ENCODE peak calls at places on chromosome X, in four cellular contexts. A is breast epithelium, C is choroid plexus epithelial cell, U is ascending aorta. D is an unnamed sample.

GRCh38 chrX:47169273-47169672 is 24.3 kb downstream of the RBM10 start:
- DNase-seq in A (no peak), C (no peak), U (no peak), D (no peak)

GRCh38 chrX:129772796-129773431 is 6.8 kb upstream of the SASH3 start:
- DNase-seq in A (no peak), C (no peak), U (peak; percentile 78), D (no peak)

GRCh38 chrX:151754042-151754419 is 19.5 kb downstream of the CNGA2 start:
- DNase-seq in A (no peak), C (peak; percentile 43), U (no peak), D (peak; percentile 67)

GRCh38 chrX:44828008-44828605 is 15.7 kb upstream of the DUSP21 start:
- DNase-seq in A (no peak), C (peak; percentile 67), U (no peak), D (peak; percentile 85)

GRCh38 chrX:153953342-153953830 is 8.9 kb upstream of the RENBP start:
- DNase-seq in A (peak; percentile 66), C (peak; percentile 62), U (peak; percentile 89), D (peak; percentile 44)

GRCh38 chrX:31123335-31123734 is 51.5 kb upstream of the FTHL17 start:
- DNase-seq in A (no peak), C (no peak), U (no peak), D (no peak)

GRCh38 chrX:85244411-85245210 is 820 bp downstream of the ZNF711 start:
- DNase-seq in A (no peak), C (peak; percentile 39), U (no peak), D (no peak)

GRCh38 chrX:9656277-9656676 is 109.4 kb downstream of the GPR143 start:
- DNase-seq in A (no peak), C (peak; percentile 76), U (no peak), D (no peak)

GRCh38 chrX:109684136-109684535 is 48.9 kb downstream of the ACSL4 start:
- DNase-seq in A (no peak), C (peak; percentile 37), U (no peak), D (peak; percentile 21)

GRCh38 chrX:42195506-42195905 is 272.2 kb upstream of the CASK start:
- DNase-seq in A (no peak), C (no peak), U (no peak), D (no peak)

DNA sequence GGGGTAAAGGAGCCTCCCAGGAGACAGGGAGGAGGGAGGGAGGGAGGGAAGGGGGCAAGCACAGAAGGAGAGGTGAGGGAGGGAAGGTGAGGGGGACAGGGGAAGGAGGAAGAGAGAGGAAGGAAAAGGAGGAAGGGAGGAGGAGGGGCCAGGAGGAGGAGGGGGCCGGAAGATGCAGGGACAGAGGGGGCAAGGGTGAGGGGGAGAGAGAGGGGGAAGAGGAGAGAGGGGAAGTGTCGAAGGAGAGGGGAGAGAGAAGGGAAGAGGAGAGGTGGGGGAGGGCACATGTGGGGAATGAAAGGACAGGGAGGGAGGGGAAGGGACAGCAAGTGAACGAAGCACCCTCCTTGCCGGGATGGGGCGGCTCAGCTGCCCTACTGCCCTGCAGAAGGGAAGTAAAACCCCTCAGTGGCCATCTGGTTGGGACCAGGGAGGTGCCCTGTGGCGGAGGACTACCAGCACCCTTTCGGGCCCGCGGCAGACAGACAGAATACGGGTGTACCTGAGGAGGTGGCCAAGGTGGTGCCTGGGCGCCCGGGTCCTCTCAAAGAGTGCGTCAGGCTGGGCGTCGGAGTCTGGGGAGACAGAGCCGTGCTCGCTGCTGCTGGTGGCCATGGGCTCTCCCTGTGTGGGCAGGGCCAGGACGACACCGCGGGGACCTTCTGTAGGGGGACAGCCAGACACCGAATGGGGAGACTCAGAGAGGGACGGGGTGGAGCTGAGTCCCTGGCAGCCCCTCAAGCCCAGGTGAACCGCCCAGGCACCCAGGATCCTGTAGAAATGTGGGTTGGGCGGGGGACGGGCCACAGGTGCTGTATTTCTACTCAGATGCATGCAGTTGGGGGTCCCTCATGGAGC is 29.5 kb downstream of the PDHA1 start:
- DNase-seq in A (no peak), C (no peak), U (no peak), D (no peak)
- H3K4me3 ChIP-seq in A (peak overlapping the region; percentile 29), C (peak overlapping the region; percentile 48), U (peak overlapping the region; percentile 60), D (no peak overlapping the region)

GRCh38 chrX:56994375-56995270 is 718 bp downstream of the SPIN3 start:
- DNase-seq in A (no peak), C (no peak), U (no peak), D (no peak)

GRCh38 chrX:56995271-56995994 is at the start of gene SPIN3:
- DNase-seq in A (peak; percentile 77), C (peak; percentile 72), U (peak; percentile 84), D (peak; percentile 65)
- TF ChIP-seq CTCF in A (no peak), C (no peak), U (no peak), D (no peak)

DNA sequence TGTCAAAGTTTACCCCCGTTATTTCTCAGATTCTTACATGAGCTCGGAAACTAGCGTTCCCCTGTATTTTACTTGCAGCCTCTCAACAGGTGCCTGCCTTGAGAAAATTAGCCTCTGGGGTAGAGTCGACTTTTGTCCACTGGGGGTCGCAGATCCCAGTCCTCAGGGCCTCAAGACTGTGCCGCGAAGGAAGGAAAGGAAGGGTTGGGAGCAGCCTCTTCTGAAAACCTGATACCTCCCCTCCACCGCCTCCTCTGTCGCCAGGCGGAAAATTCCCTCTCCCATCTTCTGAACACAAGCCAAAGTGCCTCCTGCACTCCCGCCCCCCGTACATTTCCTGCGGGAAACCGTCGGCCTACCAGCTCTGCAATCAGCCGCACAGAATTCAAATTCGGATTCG is 44.4 kb upstream of the TMSB15B start:
- DNase-seq in A (no peak), C (peak; percentile 72), U (peak; percentile 71), D (peak; percentile 41)
- H3K4me3 ChIP-seq in A (peak overlapping the region; percentile 52), C (peak overlapping the region; percentile 67), U (peak overlapping the region; percentile 78), D (peak overlapping the region; percentile 48)

GRCh38 chrX:80578518-80579105 is 158.4 kb downstream of the TENT5D start:
- DNase-seq in A (no peak), C (peak; percentile 28), U (no peak), D (peak; percentile 32)
- TF ChIP-seq CTCF in A (no peak), C (peak; percentile 50), U (peak; percentile 48), D (peak; percentile 57)

DNA sequence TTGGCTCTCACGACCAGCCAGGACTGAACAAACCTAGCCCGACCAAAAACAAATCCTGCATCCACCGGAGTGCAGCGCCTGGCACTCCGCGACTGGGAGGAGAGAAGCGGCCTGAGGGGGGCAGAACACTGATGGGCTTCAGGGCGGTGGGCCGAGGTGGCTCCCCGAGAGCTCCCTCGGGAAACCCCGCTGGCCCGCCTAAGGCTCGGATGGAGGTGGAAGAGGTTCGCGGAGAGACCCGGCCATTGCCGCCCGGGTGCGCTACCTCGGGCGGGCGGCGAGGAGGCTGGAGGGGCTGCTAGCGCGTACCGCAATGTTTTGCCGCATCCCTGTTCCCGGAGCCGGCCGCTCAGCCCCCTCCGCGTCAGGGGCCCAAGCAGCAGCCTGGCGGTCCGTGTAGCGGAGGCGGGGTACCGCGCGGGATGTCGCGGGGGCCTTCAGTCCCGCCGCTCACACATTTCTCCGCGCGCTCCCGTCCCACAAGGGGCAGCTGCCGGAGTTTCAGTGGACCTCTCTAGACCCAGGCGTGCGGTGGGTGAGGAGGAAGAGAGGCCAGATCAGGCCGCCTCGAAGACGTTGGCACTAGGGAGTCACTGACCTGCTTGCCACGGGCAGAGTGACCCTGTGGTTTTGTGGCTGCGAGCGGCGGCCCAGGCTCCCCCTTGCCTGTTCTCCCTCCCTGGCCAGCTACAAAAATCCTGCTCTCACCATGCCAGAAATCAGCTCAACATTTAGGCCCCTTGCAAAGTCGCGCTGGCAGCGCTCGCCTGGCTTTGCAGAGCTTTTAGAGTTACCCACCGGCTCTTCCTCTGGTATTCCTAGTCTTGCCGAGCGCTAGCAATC is 2.1 kb downstream of the SLITRK4 start:
- DNase-seq in A (no peak), C (no peak), U (no peak), D (no peak)
- H3K4me3 ChIP-seq in A (peak overlapping the region; percentile 51), C (no peak overlapping the region), U (peak overlapping the region; percentile 67), D (no peak overlapping the region)

DNA sequence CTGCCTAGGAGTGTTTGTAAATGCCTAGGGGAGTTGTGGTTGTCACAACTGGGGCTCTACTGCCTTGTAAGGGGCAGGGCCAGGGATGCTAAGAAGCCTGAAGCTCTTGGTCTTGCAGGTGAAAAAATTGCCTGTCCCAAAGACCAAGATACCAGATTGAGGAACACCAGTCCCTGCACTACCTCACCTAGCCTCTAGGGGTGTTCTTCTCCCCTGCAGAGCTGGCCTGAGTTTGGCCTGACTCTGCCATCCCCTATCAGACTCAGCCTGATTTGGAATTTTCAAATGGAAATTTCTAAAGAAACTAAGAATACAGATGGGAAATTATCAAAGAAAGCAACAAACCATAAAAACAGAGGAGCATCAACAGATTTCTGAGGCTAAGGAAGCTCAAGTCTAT is 90.4 kb downstream of the ZC4H2 start:
- DNase-seq in A (no peak), C (no peak), U (no peak), D (peak; percentile 1)
- TF ChIP-seq CTCF in A (no peak), C (peak; percentile 10), U (peak; percentile 38), D (peak; percentile 39)

GRCh38 chrX:13515181-13515930 is 54.0 kb upstream of the EGFL6 start:
- DNase-seq in A (no peak), C (no peak), U (no peak), D (no peak)

GRCh38 chrX:13506574-13506973 is 62.8 kb upstream of the EGFL6 start:
- DNase-seq in A (no peak), C (peak; percentile 69), U (no peak), D (peak; percentile 38)

GRCh38 chrX:13507893-13508292 is 61.5 kb upstream of the EGFL6 start:
- DNase-seq in A (no peak), C (no peak), U (no peak), D (no peak)

GRCh38 chrX:13511557-13512330 is 57.7 kb upstream of the EGFL6 start:
- DNase-seq in A (no peak), C (peak; percentile 43), U (no peak), D (peak; percentile 7)
- H3K4me3 ChIP-seq in A (no peak overlapping the region), C (no peak overlapping the region), U (no peak overlapping the region), D (no peak overlapping the region)

D was measured in epithelial cell of esophagus.